ENCODE peak calls at places on chromosomes 16 and 17, in six cellular contexts. A is IMR-90, M is MM.1S, L is astrocyte of the cerebellum, I is PC-3, R is right atrium auricular region. V is an unnamed sample.
A peak's percentile ranks its signal among the peaks of the same experiment; 100 is the strongest.

GRCh38 chr16:14302399-14303181 is 231.5 kb downstream of the MRTFB start:
- DNase-seq in M (no peak), L (no peak), R (no peak), A (no peak), I (no peak), V (no peak)

GRCh38 chr17:77571141-77571540 is 387.4 kb upstream of the TNRC6C start:
- DNase-seq in M (no peak), A (no peak), R (no peak), I (no peak), L (no peak), V (no peak)

GRCh38 chr17:49434821-49435581 is 20.3 kb upstream of the PHB1 start:
- DNase-seq in M (peak; percentile 22), R (no peak), I (peak; percentile 88), L (no peak), A (peak; percentile 41), V (peak; percentile 21)

GRCh38 chr17:17581509-17581908 is 10.0 kb downstream of the PEMT start:
- DNase-seq in A (no peak), R (no peak), M (no peak), I (no peak), L (no peak), V (no peak)

GRCh38 chr17:58968662-58969061 is 138.0 kb downstream of the TRIM37 start:
- DNase-seq in M (no peak), I (no peak), A (peak; percentile 12), R (no peak), L (no peak), V (no peak)

GRCh38 chr17:43024407-43025289 is at the start of gene RND2:
- DNase-seq in I (peak; percentile 85), M (peak; percentile 86), A (peak; percentile 96), R (peak; percentile 93), L (peak; percentile 92), V (peak; percentile 95)

GRCh38 chr17:32960815-32961214 is 30.8 kb upstream of the SPACA3 start:
- DNase-seq in R (no peak), L (no peak), I (peak; percentile 24), A (no peak), M (no peak), V (peak; percentile 56)

GRCh38 chr17:72693956-72694355 is 398.5 kb downstream of the SLC39A11 start:
- DNase-seq in I (no peak), L (no peak), A (no peak), R (no peak), M (no peak), V (no peak)

GRCh38 chr17:73291260-73291801 is 20.5 kb downstream of the CDC42EP4 start:
- DNase-seq in I (peak; percentile 98), M (peak; percentile 78), R (peak; percentile 89), A (peak; percentile 86), L (peak; percentile 88), V (peak; percentile 82)

GRCh38 chr17:78736526-78737079 is 45.5 kb downstream of the CYTH1 start:
- DNase-seq in A (no peak), M (peak; percentile 90), R (peak; percentile 85), L (no peak), I (peak; percentile 93), V (no peak)

GRCh38 chr17:28295677-28296578 is 23.1 kb upstream of the TMEM97 start:
- DNase-seq in A (no peak), L (no peak), M (peak; percentile 43), R (no peak), I (no peak), V (no peak)

GRCh38 chr17:1714980-1715802 is 5.0 kb upstream of the TLCD2 start:
- DNase-seq in R (peak; percentile 95), L (peak; percentile 56), M (no peak), I (peak; percentile 86), A (peak; percentile 88), V (no peak)

GRCh38 chr16:80802129-80802528 is 2.3 kb downstream of the CDYL2 start:
- DNase-seq in L (no peak), R (no peak), A (no peak), M (no peak), I (no peak), V (no peak)

GRCh38 chr17:17940451-17940911 is 31.7 kb downstream of the TOM1L2 start:
- DNase-seq in M (no peak), A (peak; percentile 47), I (peak; percentile 88), R (no peak), L (peak; percentile 64), V (no peak)

GRCh38 chr17:60392845-60393702 is 1.1 kb upstream of the USP32 start:
- DNase-seq in I (peak; percentile 61), A (peak; percentile 60), M (peak; percentile 45), L (peak; percentile 37), R (no peak), V (no peak)

GRCh38 chr17:55576237-55576998 is 65.2 kb upstream of the SMIM36 start:
- DNase-seq in L (peak; percentile 9), R (peak; percentile 81), I (peak; percentile 87), M (no peak), A (peak; percentile 75), V (peak; percentile 40)

GRCh38 chr16:22117666-22118065 is 25.3 kb downstream of the VWA3A start:
- DNase-seq in I (peak; percentile 13), A (no peak), L (no peak), R (no peak), M (no peak), V (no peak)

GRCh38 chr17:45371414-45372324 is 54.8 kb upstream of the MAP3K14 start:
- DNase-seq in L (peak; percentile 92), R (peak; percentile 90), I (peak; percentile 83), M (no peak), A (peak; percentile 96), V (peak; percentile 72)
- H3K4me3 ChIP-seq in L (no peak overlapping the region), R (peak overlapping the region; percentile 28), I (peak overlapping the region; percentile 22), M (no peak overlapping the region), A (peak overlapping the region; percentile 10), V (peak overlapping the region; percentile 19)

GRCh38 chr17:68740555-68741447 is 139.6 kb upstream of the FAM20A start:
- DNase-seq in L (no peak), A (no peak), M (no peak), I (no peak), R (no peak), V (no peak)
- TF ChIP-seq CTCF in L (no peak), A (no peak), M (no peak), I (peak; percentile 60), R (no peak), V (peak; percentile 49)

DNA sequence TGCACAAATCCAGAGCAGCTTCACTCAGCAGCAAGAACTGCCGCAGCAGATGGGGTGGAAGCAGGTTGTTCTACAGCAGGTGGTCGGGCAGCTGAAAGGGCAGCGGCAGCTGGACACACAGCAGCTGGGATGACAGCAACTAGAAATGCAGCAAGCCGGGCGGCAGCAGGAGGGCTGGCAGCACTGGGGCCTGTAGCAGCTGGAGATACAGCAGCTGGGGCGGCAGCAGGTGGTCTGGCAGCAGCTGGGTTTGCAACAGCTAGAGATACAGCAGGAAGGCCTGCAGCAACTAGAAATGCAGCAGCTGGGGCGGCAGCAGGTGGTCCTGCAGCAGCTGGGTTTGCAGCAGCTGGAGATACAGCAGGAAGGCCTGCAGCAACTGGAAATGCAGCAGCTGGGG is 460 bp downstream of the KRTAP4-3 start:
- DNase-seq in R (no peak), M (no peak), A (no peak), I (no peak), L (no peak), V (no peak)
- H3K4me3 ChIP-seq in R (no peak overlapping the region), M (no peak overlapping the region), A (no peak overlapping the region), I (no peak overlapping the region), L (no peak overlapping the region), V (no peak overlapping the region)

GRCh38 chr16:86073103-86073625 is 174.2 kb downstream of the IRF8 start:
- DNase-seq in I (no peak), M (no peak), A (no peak), R (no peak), L (no peak), V (no peak)

GRCh38 chr16:86070971-86071370 is 172.0 kb downstream of the IRF8 start:
- DNase-seq in M (no peak), L (no peak), R (no peak), I (no peak), A (no peak), V (no peak)

GRCh38 chr16:86071611-86072240 is 172.8 kb downstream of the IRF8 start:
- DNase-seq in M (no peak), R (no peak), L (no peak), I (no peak), A (no peak), V (no peak)

GRCh38 chr16:86073763-86074493 is 175.0 kb downstream of the IRF8 start:
- DNase-seq in R (no peak), I (no peak), M (no peak), L (no peak), A (no peak), V (no peak)

DNA sequence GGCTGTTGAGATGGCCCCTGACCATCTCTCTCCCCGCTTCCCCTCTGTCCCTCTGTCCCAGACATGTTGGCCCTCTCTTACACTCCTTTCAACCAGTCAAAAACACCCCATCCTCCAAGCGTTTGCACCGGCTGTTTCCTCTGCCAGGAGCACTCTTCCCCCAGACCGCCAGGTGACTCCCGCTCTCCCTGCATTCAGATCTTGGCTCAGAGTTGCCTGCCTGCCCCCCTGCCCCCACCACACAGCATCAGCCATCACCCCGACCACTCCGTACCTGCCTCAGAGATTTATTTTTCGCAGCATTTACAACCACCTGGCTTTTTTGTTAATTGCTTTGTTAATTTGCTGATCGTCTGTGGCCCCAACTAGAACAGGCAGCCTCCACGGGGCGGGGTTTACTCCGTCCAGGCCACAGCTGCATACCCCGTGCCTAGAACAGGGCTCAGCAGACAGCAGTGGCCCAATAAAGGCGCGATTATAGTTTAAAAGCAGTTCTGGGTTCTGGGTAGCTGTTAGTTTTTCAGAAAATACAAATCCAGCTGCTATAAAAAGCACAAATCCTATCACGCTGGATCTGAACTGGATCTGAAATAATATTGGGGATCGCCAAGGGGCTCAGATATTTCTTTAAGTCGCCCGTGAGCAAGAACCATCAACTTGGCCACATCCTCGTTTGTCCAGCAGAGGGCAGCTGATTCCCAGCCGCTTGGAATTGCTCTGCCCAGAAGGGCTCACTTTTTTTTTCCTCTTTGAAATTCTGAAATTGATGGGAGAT is 173.6 kb downstream of the IRF8 start:
- DNase-seq in I (peak; percentile 59), L (peak; percentile 68), R (peak; percentile 69), M (peak; percentile 28), A (peak; percentile 86), V (peak; percentile 33)
- TF ChIP-seq CTCF in I (peak; percentile 74), L (peak; percentile 78), R (peak; percentile 68), M (peak; percentile 46), A (peak; percentile 90), V (peak; percentile 69)

GRCh38 chr17:180380-181212 is 854 bp downstream of the DOC2B start:
- DNase-seq in L (no peak), A (no peak), M (no peak), I (no peak), R (no peak), V (no peak)
- H3K4me3 ChIP-seq in L (no peak overlapping the region), A (no peak overlapping the region), M (no peak overlapping the region), I (no peak overlapping the region), R (peak overlapping the region; percentile 58), V (no peak overlapping the region)

V was measured in HFF-Myc.